ENCODE peak calls at places on chromosomes 11 and 22, in eight cellular contexts. H, G, S, U, Z, K, J and E are unnamed samples.

GRCh38 chr11:29452131-29452530 is 564.7 kb downstream of the KCNA4 start:
- DNase-seq in S (no peak), H (peak; percentile 64), G (no peak), J (no peak), Z (no peak), K (peak; percentile 65), U (no peak), E (no peak)

GRCh38 chr11:46342237-46342636 is 5.0 kb upstream of the DGKZ start:
- DNase-seq in J (no peak), K (no peak), H (no peak), Z (no peak), G (no peak), S (no peak), U (peak; percentile 40), E (no peak)

GRCh38 chr11:22256876-22257275 is 64.0 kb downstream of the ANO5 start:
- DNase-seq in G (no peak), H (no peak), K (no peak), S (no peak), U (no peak), Z (no peak), J (no peak), E (no peak)

GRCh38 chr11:120735035-120735434 is 223.5 kb downstream of the GRIK4 start:
- DNase-seq in K (no peak), H (no peak), J (no peak), S (no peak), Z (no peak), U (no peak), G (no peak), E (no peak)

GRCh38 chr22:26891431-26891830 is 234.0 kb downstream of the MIAT start:
- DNase-seq in H (peak; percentile 49), J (no peak), G (no peak), K (no peak), S (no peak), U (no peak), Z (no peak), E (peak; percentile 9)

GRCh38 chr11:70020336-70021214 is 57.5 kb upstream of the ANO1 start:
- DNase-seq in J (no peak), H (no peak), S (no peak), G (no peak), K (peak; percentile 36), U (no peak), Z (no peak), E (no peak)

GRCh38 chr11:1511937-1512496 is 25.4 kb upstream of the MOB2 start:
- DNase-seq in K (no peak), G (no peak), H (no peak), S (no peak), U (no peak), Z (peak; percentile 24), J (no peak), E (no peak)

GRCh38 chr11:92251980-92252379 is 27.4 kb downstream of the FAT3 start:
- DNase-seq in Z (no peak), H (no peak), U (no peak), K (no peak), J (no peak), G (no peak), S (no peak), E (no peak)

GRCh38 chr11:64207247-64208085 is 945 bp downstream of the FERMT3 start:
- DNase-seq in U (peak; percentile 75), Z (peak; percentile 23), K (peak; percentile 82), H (no peak), S (peak; percentile 93), G (no peak), J (peak; percentile 73), E (peak; percentile 87)

GRCh38 chr11:86245369-86246292 is 1.1 kb downstream of the EED start:
- DNase-seq in H (no peak), U (no peak), Z (peak; percentile 26), J (peak; percentile 27), G (peak; percentile 70), K (peak; percentile 23), S (peak; percentile 31), E (no peak)

GRCh38 chr11:14312736-14313438 is 46.1 kb downstream of the RRAS2 start:
- DNase-seq in U (no peak), H (no peak), J (no peak), G (no peak), K (peak; percentile 27), Z (no peak), S (no peak), E (no peak)

GRCh38 chr22:37931893-37932389 is 21.5 kb downstream of the C22orf23 start:
- DNase-seq in J (no peak), K (no peak), Z (no peak), S (no peak), G (no peak), H (no peak), U (no peak), E (no peak)

GRCh38 chr11:87036756-87037449 is 831 bp upstream of the TMEM135 start:
- DNase-seq in G (no peak), Z (peak; percentile 11), H (no peak), S (peak; percentile 28), U (no peak), J (no peak), K (no peak), E (no peak)

GRCh38 chr22:47872761-47873535 is 1110.5 kb downstream of the TBC1D22A start:
- DNase-seq in J (no peak), Z (no peak), K (no peak), S (no peak), G (no peak), U (no peak), H (no peak), E (no peak)

GRCh38 chr11:83727251-83727650 is 441.1 kb upstream of the CCDC90B start:
- DNase-seq in Z (no peak), K (no peak), U (no peak), J (no peak), H (no peak), S (no peak), G (no peak), E (no peak)

GRCh38 chr11:2590131-2590950 is 109.5 kb downstream of the KCNQ1OT1 start:
- DNase-seq in J (no peak), H (no peak), S (peak; percentile 13), Z (no peak), U (no peak), G (no peak), K (no peak), E (no peak)

GRCh38 chr11:60942970-60943565 is 8.9 kb downstream of the SLC15A3 start:
- DNase-seq in J (no peak), G (peak; percentile 71), U (no peak), Z (no peak), K (no peak), H (no peak), S (no peak), E (no peak)

GRCh38 chr22:46607483-46608114 is 12.6 kb upstream of the GRAMD4 start:
- DNase-seq in G (no peak), K (no peak), Z (no peak), U (no peak), J (no peak), H (no peak), S (no peak), E (no peak)

GRCh38 chr11:122731500-122731913 is 76.0 kb downstream of the UBASH3B start:
- DNase-seq in G (no peak), Z (no peak), K (peak; percentile 94), S (no peak), U (no peak), H (no peak), J (no peak), E (no peak)

GRCh38 chr22:47207846-47208554 is 445.6 kb downstream of the TBC1D22A start:
- DNase-seq in J (no peak), U (peak; percentile 20), S (no peak), Z (no peak), H (no peak), G (no peak), K (no peak), E (no peak)

GRCh38 chr22:23245045-23245798 is 64.9 kb downstream of the BCR start:
- DNase-seq in K (peak; percentile 58), G (no peak), J (no peak), Z (no peak), S (no peak), U (no peak), H (peak; percentile 8), E (no peak)

GRCh38 chr22:41826001-41826400 is 6.9 kb upstream of the SREBF2 start:
- DNase-seq in U (no peak), K (no peak), G (no peak), S (no peak), Z (no peak), H (no peak), J (no peak), E (no peak)

GRCh38 chr11:57095417-57095816 is 86.3 kb upstream of the LRRC55 start:
- DNase-seq in H (no peak), U (no peak), Z (no peak), K (no peak), S (no peak), J (no peak), G (no peak), E (no peak)

GRCh38 chr11:97514446-97514845 is 1124.6 kb downstream of the JRKL start:
- DNase-seq in Z (no peak), H (no peak), U (no peak), S (no peak), J (no peak), G (no peak), K (no peak), E (no peak)

GRCh38 chr11:34928268-34928959 is 12.0 kb downstream of the PDHX start:
- DNase-seq in K (no peak), Z (no peak), U (no peak), J (no peak), H (no peak), G (no peak), S (no peak), E (no peak)

GRCh38 chr11:111400595-111400994 is 21.5 kb upstream of the POU2AF1 start:
- DNase-seq in H (no peak), U (no peak), G (no peak), J (no peak), Z (no peak), K (no peak), S (no peak), E (no peak)

GRCh38 chr22:29994027-29994715 is 86.1 kb upstream of the HORMAD2 start:
- DNase-seq in J (no peak), H (peak; percentile 22), K (peak; percentile 79), U (no peak), Z (no peak), S (no peak), G (no peak), E (no peak)

GRCh38 chr11:132456735-132457328 is 1075.5 kb downstream of the OPCML start:
- DNase-seq in U (no peak), S (no peak), K (no peak), J (no peak), H (no peak), G (no peak), Z (no peak), E (no peak)

GRCh38 chr11:71116435-71117040 is 135.8 kb downstream of the SHANK2 start:
- DNase-seq in H (no peak), U (no peak), G (no peak), Z (peak; percentile 89), J (no peak), K (no peak), S (no peak), E (no peak)

GRCh38 chr22:45880091-45880651 is 96.8 kb downstream of the WNT7B start:
- DNase-seq in Z (no peak), K (no peak), J (no peak), U (no peak), H (no peak), G (no peak), S (no peak), E (no peak)

GRCh38 chr11:126607374-126607773 is 251.9 kb downstream of the ST3GAL4 start:
- DNase-seq in U (no peak), G (peak; percentile 76), S (peak; percentile 51), Z (peak; percentile 51), K (peak; percentile 59), H (peak; percentile 33), J (no peak), E (peak; percentile 62)

GRCh38 chr11:6061475-6061874 is 30.9 kb upstream of the OR56A1 start:
- DNase-seq in G (no peak), Z (no peak), U (no peak), S (no peak), J (no peak), K (no peak), H (no peak), E (no peak)